ENCODE peak calls at places on chromosome 11, in ten cellular contexts. T is cardiac fibroblast; U is NAMALWA; R is anterior cingulate cortex; J is kidney tubule cell; Q is HS-5; D is NCI-H524; Z is activated T-cell treated with anti-CD3 and anti-CD28 coated beads, Interleukin-2, amount 50 U/mL, for 72 hours; A is activated T-helper 9 cell treated with anti-CD3 and anti-CD28 coated beads, Interleukin-2, amount 50 U/mL, for 16 hours; S is mucosa of gallbladder. B is an unnamed sample.

GRCh38 chr11:68215524-68216170 is 2.6 kb upstream of the KMT5B start:
- DNase-seq in T (no peak), U (no peak), R (no peak), J (no peak), Q (no peak), D (no peak), Z (no peak), A (no peak), S (no peak), B (no peak)

GRCh38 chr11:7677071-7677470 is 3.8 kb upstream of the CYB5R2 start:
- DNase-seq in T (peak), U (no peak), R (no peak), J (peak), Q (peak), D (no peak), Z (no peak), A (no peak), S (no peak), B (no peak)

GRCh38 chr11:36304349-36304748 is 8.3 kb downstream of the PRR5L start:
- DNase-seq in T (peak), U (no peak), R (no peak), J (peak), Q (no peak), D (no peak), Z (no peak), A (no peak), S (no peak), B (no peak)

GRCh38 chr11:99352642-99353041 is 331.9 kb downstream of the CNTN5 start:
- DNase-seq in T (no peak), U (no peak), R (no peak), J (no peak), Q (no peak), D (peak), Z (no peak), A (no peak), S (no peak), B (no peak)

GRCh38 chr11:34245043-34245442 is 112.8 kb downstream of the ABTB2 start:
- DNase-seq in T (no peak), U (no peak), R (no peak), J (no peak), Q (no peak), D (no peak), Z (peak), A (no peak), S (no peak), B (no peak)

GRCh38 chr11:94849836-94850235 is 81.7 kb downstream of the AMOTL1 start:
- DNase-seq in T (peak), U (no peak), R (no peak), J (no peak), Q (no peak), D (peak), Z (no peak), A (no peak), S (no peak), B (peak)

GRCh38 chr11:64900263-64900678 is 16.7 kb downstream of the ATG2A start:
- DNase-seq in T (peak), U (no peak), R (no peak), J (peak), Q (no peak), D (no peak), Z (peak), A (peak), S (no peak), B (no peak)

GRCh38 chr11:2002042-2002776 is 4.6 kb upstream of the H19 start:
- DNase-seq in T (no peak), U (no peak), R (no peak), J (no peak), Q (no peak), D (no peak), Z (no peak), A (no peak), S (no peak), B (no peak)

GRCh38 chr11:116860303-116860702 is 22.9 kb upstream of the APOA1 start:
- DNase-seq in T (no peak), U (no peak), R (no peak), J (no peak), Q (no peak), D (no peak), Z (no peak), A (no peak), S (no peak), B (no peak)

GRCh38 chr11:65266210-65266609 is 4.4 kb downstream of the POLA2 start:
- DNase-seq in T (no peak), U (peak), R (no peak), J (no peak), Q (no peak), D (no peak), Z (no peak), A (no peak), S (no peak), B (no peak)

B was measured in islet precursor cell.